ENCODE peak calls at places on chromosomes 1 and 21, in four cellular contexts. K is H9, Y is mesenchymal stem cell, G is IMR-90. H is an unnamed sample.

GRCh38 chr1:81877940-81878339 is 77.2 kb downstream of the ADGRL2 start:
- DNase-seq in K (no peak), Y (no peak), G (no peak), H (no peak)

GRCh38 chr1:46622341-46622740 is 5.7 kb upstream of the MOB3C start:
- DNase-seq in K (peak; percentile 56), Y (peak; percentile 44), G (peak; percentile 28), H (no peak)

GRCh38 chr1:153277852-153278251 is 18.4 kb downstream of the LORICRIN start:
- DNase-seq in K (peak; percentile 61), Y (no peak), G (no peak), H (no peak)

GRCh38 chr1:203117611-203118575 is 9.6 kb upstream of the ADORA1 start:
- DNase-seq in K (peak; percentile 92), Y (peak; percentile 65), G (peak; percentile 50), H (peak; percentile 65)

GRCh38 chr1:17023573-17023972 is 11.8 kb upstream of the ATP13A2 start:
- DNase-seq in K (no peak), Y (no peak), G (no peak), H (no peak)

GRCh38 chr1:119929643-119930310 is 33.5 kb upstream of the ADAM30 start:
- DNase-seq in K (no peak), Y (no peak), G (peak; percentile 8), H (no peak)

GRCh38 chr1:4594286-4594991 is 60.0 kb upstream of the AJAP1 start:
- DNase-seq in K (peak; percentile 71), Y (no peak), G (no peak), H (no peak)

GRCh38 chr1:6497215-6497866 is 5.9 kb upstream of the PLEKHG5 start:
- DNase-seq in K (peak; percentile 71), Y (peak; percentile 52), G (no peak), H (peak; percentile 71)

GRCh38 chr1:29415156-29415830 is 179.0 kb downstream of the PTPRU start:
- DNase-seq in K (peak; percentile 74), Y (no peak), G (no peak), H (no peak)

GRCh38 chr1:25800538-25801377 is 765 bp downstream of the SELENON start:
- DNase-seq in K (no peak), Y (no peak), G (no peak), H (no peak)

GRCh38 chr21:37912616-37913015 is 3.6 kb downstream of the KCNJ6 start:
- DNase-seq in K (no peak), Y (peak; percentile 85), G (no peak), H (no peak)

GRCh38 chr21:42395910-42396625 is at the start of gene TMPRSS3:
- DNase-seq in K (no peak), Y (no peak), G (no peak), H (no peak)

GRCh38 chr1:160083968-160084770 is 2.8 kb downstream of the KCNJ9 start:
- DNase-seq in K (peak; percentile 92), Y (peak; percentile 33), G (no peak), H (no peak)

GRCh38 chr1:1063945-1064831 is 9.9 kb downstream of the RNF223 start:
- DNase-seq in K (peak; percentile 79), Y (peak; percentile 95), G (peak; percentile 94), H (no peak)

GRCh38 chr1:56758135-56758534 is 61.1 kb downstream of the FYB2 start:
- DNase-seq in K (peak; percentile 62), Y (no peak), G (no peak), H (peak; percentile 24)

GRCh38 chr21:42747267-42747701 is 93.9 kb downstream of the PDE9A start:
- DNase-seq in K (no peak), Y (no peak), G (no peak), H (peak; percentile 17)

GRCh38 chr1:40784141-40784770 is 669 bp downstream of the KCNQ4 start:
- DNase-seq in K (no peak), Y (no peak), G (no peak), H (peak; percentile 38)

GRCh38 chr1:206796984-206797402 is 24.7 kb upstream of the IL10 start:
- DNase-seq in K (no peak), Y (peak; percentile 23), G (no peak), H (no peak)

GRCh38 chr1:31583995-31584868 is 7.9 kb downstream of the TINAGL1 start:
- DNase-seq in K (no peak), Y (peak; percentile 61), G (peak; percentile 53), H (no peak)

GRCh38 chr1:64986903-64987871 is 20.8 kb upstream of the JAK1 start:
- DNase-seq in K (no peak), Y (peak; percentile 70), G (peak; percentile 42), H (no peak)

GRCh38 chr1:65423884-65424655 is 3.6 kb downstream of the LEPR start:
- DNase-seq in K (no peak), Y (peak; percentile 87), G (peak; percentile 88), H (no peak)

GRCh38 chr1:226308166-226308722 is 720 bp downstream of the LIN9 start:
- DNase-seq in K (no peak), Y (no peak), G (no peak), H (no peak)

GRCh38 chr1:160997323-160998038 is 23.5 kb downstream of the F11R start:
- DNase-seq in K (peak; percentile 73), Y (peak; percentile 74), G (peak; percentile 64), H (no peak)

GRCh38 chr1:245055752-245056151 is 99.0 kb upstream of the KIF26B start:
- DNase-seq in K (no peak), Y (no peak), G (no peak), H (no peak)

DNA sequence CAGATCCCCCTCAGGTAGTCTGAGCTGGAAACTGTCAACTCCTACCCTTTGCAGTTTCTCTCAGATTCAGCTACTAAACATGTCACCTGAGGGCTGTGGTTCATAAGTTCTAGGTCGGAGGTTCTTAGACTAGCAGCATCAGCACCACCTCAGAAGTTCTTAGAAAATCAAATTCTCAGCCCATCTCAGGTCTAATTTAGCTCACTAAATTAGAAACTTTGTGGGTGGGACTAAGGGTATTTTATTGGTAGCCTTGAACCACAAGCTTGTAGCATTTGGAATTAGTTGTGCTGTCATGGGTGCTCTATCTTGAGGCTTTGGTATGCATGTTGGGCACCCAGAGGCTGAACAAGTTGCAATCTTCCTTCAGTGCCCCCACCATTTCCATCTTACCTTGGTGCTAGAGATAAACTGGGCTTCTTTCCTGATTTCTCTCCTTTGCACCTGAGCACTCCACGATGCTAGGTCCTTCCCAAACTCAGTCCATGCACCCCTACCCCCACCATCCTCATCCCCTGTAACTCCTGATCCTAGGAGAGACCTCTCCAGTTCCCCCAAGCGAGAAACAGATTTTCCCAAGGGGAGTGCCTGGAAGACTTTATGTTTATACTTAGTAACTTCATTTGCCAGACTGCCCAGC is 54.2 kb downstream of the S1PR1 start:
- DNase-seq in K (no peak), Y (no peak), G (no peak), H (no peak)
- H4K91ac ChIP-seq in K (no peak overlapping the region), Y (no peak overlapping the region), G (peak overlapping the region; percentile 1), H (no peak overlapping the region)

GRCh38 chr1:38670544-38671122 is 188.9 kb downstream of the RRAGC start:
- DNase-seq in K (peak; percentile 14), Y (no peak), G (no peak), H (no peak)
- H4K91ac ChIP-seq in K (no peak overlapping the region), Y (no peak overlapping the region), G (no peak overlapping the region), H (no peak overlapping the region)

DNA sequence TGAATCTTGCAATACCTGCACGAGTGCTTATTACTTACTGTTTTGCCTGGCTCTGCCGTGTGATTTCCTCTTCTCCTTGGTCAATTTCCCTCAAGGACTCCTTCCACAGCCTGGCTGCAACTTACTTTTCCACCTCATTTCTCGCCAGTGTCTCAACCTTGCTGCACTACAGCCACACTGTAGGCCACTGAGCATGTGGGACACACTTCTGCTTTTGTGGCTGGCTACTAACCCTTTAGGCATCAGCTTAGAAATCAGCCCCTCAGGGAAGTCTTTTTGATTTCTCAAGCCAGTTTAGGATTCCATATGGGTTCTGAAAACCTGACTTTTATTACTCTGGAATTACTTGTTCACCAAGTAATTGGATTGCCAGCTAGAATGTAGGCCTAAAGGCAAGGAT is 5.2 kb upstream of the DMRTB1 start:
- DNase-seq in K (no peak), Y (no peak), G (no peak), H (no peak)
- H4K91ac ChIP-seq in K (no peak overlapping the region), Y (no peak overlapping the region), G (no peak overlapping the region), H (no peak overlapping the region)

GRCh38 chr1:185358957-185359356 is 41.9 kb upstream of the IVNS1ABP start:
- DNase-seq in K (no peak), Y (no peak), G (no peak), H (no peak)
- H4K91ac ChIP-seq in K (no peak overlapping the region), Y (no peak overlapping the region), G (no peak overlapping the region), H (no peak overlapping the region)

DNA sequence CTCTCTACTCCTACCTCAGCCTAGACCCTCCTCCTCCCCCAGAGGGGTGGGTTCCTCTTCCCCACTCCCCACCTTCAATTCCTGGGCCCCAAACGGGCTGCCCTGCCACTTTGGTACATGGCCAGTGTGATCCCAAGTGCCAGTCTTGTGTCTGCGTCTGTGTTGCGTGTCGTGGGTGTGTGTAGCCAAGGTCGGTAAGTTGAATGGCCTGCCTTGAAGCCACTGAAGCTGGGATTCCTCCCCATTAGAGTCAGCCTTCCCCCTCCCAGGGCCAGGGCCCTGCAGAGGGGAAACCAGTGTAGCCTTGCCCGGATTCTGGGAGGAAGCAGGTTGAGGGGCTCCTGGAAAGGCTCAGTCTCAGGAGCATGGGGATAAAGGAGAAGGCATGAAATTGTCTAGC is 21.6 kb upstream of the VPS13D start:
- DNase-seq in K (no peak), Y (peak; percentile 2), G (no peak), H (no peak)
- H4K91ac ChIP-seq in K (no peak overlapping the region), Y (peak overlapping the region; percentile 34), G (no peak overlapping the region), H (peak overlapping the region; percentile 34)